ENCODE peak calls at places on chromosomes 13 and 19, in five cellular contexts. One of them, this sample, is unnamed.

GRCh38 chr13:112444001-112444311 is 67.8 kb downstream of the SPACA7 start:
- DNase-seq in GOT3: no peak
- DNase-seq in Calu3: peak; percentile 63
- DNase-seq in stimulated activated naive CD8-positive, alpha-beta T cell treated with anti-CD3 and anti-CD28 coated beads, Interleukin-15, amount 100 ng/mL, for 72 hours: peak; percentile 67
- DNase-seq in AG09319: peak; percentile 2
- DNase-seq in this sample: no peak

GRCh38 chr19:57056972-57057371 is 62.8 kb upstream of the USP29 start:
- DNase-seq in GOT3: no peak
- DNase-seq in Calu3: no peak
- DNase-seq in stimulated activated naive CD8-positive, alpha-beta T cell treated with anti-CD3 and anti-CD28 coated beads, Interleukin-15, amount 100 ng/mL, for 72 hours: no peak
- DNase-seq in AG09319: no peak
- DNase-seq in this sample: no peak

GRCh38 chr19:55641376-55642152 is 762 bp downstream of the ZNF580 start:
- DNase-seq in GOT3: no peak
- DNase-seq in Calu3: no peak
- DNase-seq in stimulated activated naive CD8-positive, alpha-beta T cell treated with anti-CD3 and anti-CD28 coated beads, Interleukin-15, amount 100 ng/mL, for 72 hours: peak; percentile 55
- DNase-seq in AG09319: no peak
- DNase-seq in this sample: no peak

GRCh38 chr19:16949496-16950023 is 60.8 kb downstream of the F2RL3 start:
- DNase-seq in GOT3: no peak
- DNase-seq in Calu3: no peak
- DNase-seq in stimulated activated naive CD8-positive, alpha-beta T cell treated with anti-CD3 and anti-CD28 coated beads, Interleukin-15, amount 100 ng/mL, for 72 hours: no peak
- DNase-seq in AG09319: no peak
- DNase-seq in this sample: no peak

GRCh38 chr19:57771417-57771816 is 1.9 kb downstream of the ZNF586 start:
- DNase-seq in GOT3: no peak
- DNase-seq in Calu3: no peak
- DNase-seq in stimulated activated naive CD8-positive, alpha-beta T cell treated with anti-CD3 and anti-CD28 coated beads, Interleukin-15, amount 100 ng/mL, for 72 hours: no peak
- DNase-seq in AG09319: no peak
- DNase-seq in this sample: no peak

GRCh38 chr13:27266937-27267336 is 3.7 kb upstream of the RASL11A start:
- DNase-seq in GOT3: no peak
- DNase-seq in Calu3: no peak
- DNase-seq in stimulated activated naive CD8-positive, alpha-beta T cell treated with anti-CD3 and anti-CD28 coated beads, Interleukin-15, amount 100 ng/mL, for 72 hours: no peak
- DNase-seq in AG09319: no peak
- DNase-seq in this sample: no peak

GRCh38 chr19:41703602-41704293 is 4.7 kb upstream of the CEACAM5 start:
- DNase-seq in GOT3: no peak
- DNase-seq in Calu3: no peak
- DNase-seq in stimulated activated naive CD8-positive, alpha-beta T cell treated with anti-CD3 and anti-CD28 coated beads, Interleukin-15, amount 100 ng/mL, for 72 hours: no peak
- DNase-seq in AG09319: no peak
- DNase-seq in this sample: no peak

GRCh38 chr13:101706651-101707050 is 254.2 kb downstream of the ITGBL1 start:
- DNase-seq in GOT3: no peak
- DNase-seq in Calu3: no peak
- DNase-seq in stimulated activated naive CD8-positive, alpha-beta T cell treated with anti-CD3 and anti-CD28 coated beads, Interleukin-15, amount 100 ng/mL, for 72 hours: no peak
- DNase-seq in AG09319: peak; percentile 86
- DNase-seq in this sample: no peak

GRCh38 chr19:5961969-5962945 is 15.7 kb downstream of the RANBP3 start:
- DNase-seq in GOT3: no peak
- DNase-seq in Calu3: peak; percentile 11
- DNase-seq in stimulated activated naive CD8-positive, alpha-beta T cell treated with anti-CD3 and anti-CD28 coated beads, Interleukin-15, amount 100 ng/mL, for 72 hours: peak; percentile 33
- DNase-seq in AG09319: no peak
- DNase-seq in this sample: no peak

GRCh38 chr19:30393729-30394480 is 21.7 kb downstream of the ZNF536 start:
- DNase-seq in GOT3: no peak
- DNase-seq in Calu3: no peak
- DNase-seq in stimulated activated naive CD8-positive, alpha-beta T cell treated with anti-CD3 and anti-CD28 coated beads, Interleukin-15, amount 100 ng/mL, for 72 hours: no peak
- DNase-seq in AG09319: no peak
- DNase-seq in this sample: no peak

GRCh38 chr19:42563352-42564210 is 31.1 kb downstream of the CEACAM8 start:
- DNase-seq in GOT3: no peak
- DNase-seq in Calu3: peak; percentile 54
- DNase-seq in stimulated activated naive CD8-positive, alpha-beta T cell treated with anti-CD3 and anti-CD28 coated beads, Interleukin-15, amount 100 ng/mL, for 72 hours: peak; percentile 17
- DNase-seq in AG09319: peak; percentile 5
- DNase-seq in this sample: peak; percentile 15

GRCh38 chr19:19406878-19407639 is 1.6 kb downstream of the GATAD2A start:
- DNase-seq in GOT3: no peak
- DNase-seq in Calu3: peak; percentile 34
- DNase-seq in stimulated activated naive CD8-positive, alpha-beta T cell treated with anti-CD3 and anti-CD28 coated beads, Interleukin-15, amount 100 ng/mL, for 72 hours: peak; percentile 57
- DNase-seq in AG09319: no peak
- DNase-seq in this sample: no peak

GRCh38 chr13:112658807-112659206 is 31.0 kb upstream of the ATP11A start:
- DNase-seq in GOT3: no peak
- DNase-seq in Calu3: peak; percentile 8
- DNase-seq in stimulated activated naive CD8-positive, alpha-beta T cell treated with anti-CD3 and anti-CD28 coated beads, Interleukin-15, amount 100 ng/mL, for 72 hours: no peak
- DNase-seq in AG09319: no peak
- DNase-seq in this sample: no peak

GRCh38 chr13:75749407-75749806 is 113.3 kb downstream of the LMO7 start:
- DNase-seq in GOT3: no peak
- DNase-seq in Calu3: no peak
- DNase-seq in stimulated activated naive CD8-positive, alpha-beta T cell treated with anti-CD3 and anti-CD28 coated beads, Interleukin-15, amount 100 ng/mL, for 72 hours: no peak
- DNase-seq in AG09319: no peak
- DNase-seq in this sample: no peak